ENCODE peak calls at places on chromosomes 12 and 14, in five cellular contexts. X is lower lobe of right lung, C is hepatocyte, R is gastrocnemius medialis, N is esophagus squamous epithelium. T is an unnamed sample.
A peak's percentile ranks its signal among the peaks of the same experiment; 100 is the strongest.

GRCh38 chr12:12461923-12462315 is 100.7 kb downstream of the DUSP16 start:
- DNase-seq in N (no peak), R (no peak), C (no peak), X (no peak), T (no peak)

GRCh38 chr12:127077262-127078045 is 1189.5 kb upstream of the TMEM132C start:
- DNase-seq in C (no peak), X (no peak), R (no peak), N (no peak), T (no peak)

GRCh38 chr12:47276253-47277070 is 196.7 kb upstream of the AMIGO2 start:
- DNase-seq in R (no peak), N (peak; percentile 5), X (no peak), C (peak; percentile 53), T (peak; percentile 86)

GRCh38 chr14:77242752-77243151 is 28.3 kb downstream of the NGB start:
- DNase-seq in X (no peak), C (no peak), N (no peak), R (no peak), T (no peak)

GRCh38 chr14:105139212-105139825 is 29.3 kb downstream of the JAG2 start:
- DNase-seq in N (no peak), C (no peak), R (no peak), X (no peak), T (no peak)

GRCh38 chr14:65945333-65945732 is 532.8 kb downstream of the FUT8 start:
- DNase-seq in C (no peak), N (no peak), R (no peak), X (no peak), T (no peak)

GRCh38 chr14:103418508-103418818 is 33.2 kb downstream of the MARK3 start:
- DNase-seq in R (no peak), N (no peak), X (no peak), C (peak; percentile 45), T (peak; percentile 67)

GRCh38 chr14:102530828-102531478 is 21.4 kb upstream of the ANKRD9 start:
- DNase-seq in X (no peak), C (peak; percentile 18), N (no peak), R (no peak), T (peak; percentile 76)

GRCh38 chr14:71361335-71361734 is 454.1 kb downstream of the PCNX1 start:
- DNase-seq in N (no peak), X (no peak), R (no peak), C (no peak), T (no peak)

GRCh38 chr12:5537771-5538170 is 105.9 kb downstream of the NTF3 start:
- DNase-seq in X (no peak), C (no peak), N (no peak), R (no peak), T (no peak)

GRCh38 chr14:55446833-55447232 is 6.4 kb upstream of the TBPL2 start:
- DNase-seq in C (peak; percentile 44), X (no peak), N (no peak), R (no peak), T (peak; percentile 49)

GRCh38 chr12:68932123-68932700 is 759 bp downstream of the CPM start:
- DNase-seq in C (no peak), X (no peak), R (no peak), N (no peak), T (peak; percentile 4)

GRCh38 chr14:90140956-90141316 is 79.1 kb downstream of the KCNK13 start:
- DNase-seq in C (no peak), R (no peak), N (no peak), X (no peak), T (peak; percentile 84)

GRCh38 chr12:25025260-25025659 is 76.4 kb upstream of the BCAT1 start:
- DNase-seq in C (no peak), N (no peak), X (no peak), R (no peak), T (no peak)

GRCh38 chr14:65024957-65025356 is 38.3 kb downstream of the FNTB start:
- DNase-seq in N (no peak), X (no peak), R (peak; percentile 91), C (no peak), T (no peak)

GRCh38 chr12:8917751-8918150 is 3.4 kb downstream of the PHC1 start:
- DNase-seq in C (no peak), N (no peak), R (no peak), X (no peak), T (no peak)

GRCh38 chr12:80188566-80188965 is 89.2 kb downstream of the OTOGL start:
- DNase-seq in C (no peak), N (no peak), X (no peak), R (no peak), T (no peak)

GRCh38 chr12:64560395-64561301 is 49.6 kb upstream of the RASSF3 start:
- DNase-seq in R (no peak), C (peak; percentile 45), X (no peak), N (no peak), T (no peak)

GRCh38 chr12:21451529-21451928 is 14.1 kb downstream of the PYROXD1 start:
- DNase-seq in N (no peak), R (no peak), X (no peak), C (no peak), T (no peak)

GRCh38 chr12:89319111-89319510 is 33.2 kb downstream of the DUSP6 start:
- DNase-seq in R (peak; percentile 25), C (no peak), X (no peak), N (no peak), T (peak; percentile 56)

GRCh38 chr14:61528591-61529021 is 166.7 kb upstream of the HIF1A start:
- DNase-seq in R (no peak), X (no peak), N (no peak), C (no peak), T (no peak)

GRCh38 chr14:28412076-28412475 is 354.5 kb upstream of the FOXG1 start:
- DNase-seq in R (no peak), N (no peak), C (no peak), X (no peak), T (no peak)

GRCh38 chr14:72618424-72618823 is 275.5 kb downstream of the DPF3 start:
- DNase-seq in N (no peak), X (no peak), R (no peak), C (no peak), T (no peak)

DNA sequence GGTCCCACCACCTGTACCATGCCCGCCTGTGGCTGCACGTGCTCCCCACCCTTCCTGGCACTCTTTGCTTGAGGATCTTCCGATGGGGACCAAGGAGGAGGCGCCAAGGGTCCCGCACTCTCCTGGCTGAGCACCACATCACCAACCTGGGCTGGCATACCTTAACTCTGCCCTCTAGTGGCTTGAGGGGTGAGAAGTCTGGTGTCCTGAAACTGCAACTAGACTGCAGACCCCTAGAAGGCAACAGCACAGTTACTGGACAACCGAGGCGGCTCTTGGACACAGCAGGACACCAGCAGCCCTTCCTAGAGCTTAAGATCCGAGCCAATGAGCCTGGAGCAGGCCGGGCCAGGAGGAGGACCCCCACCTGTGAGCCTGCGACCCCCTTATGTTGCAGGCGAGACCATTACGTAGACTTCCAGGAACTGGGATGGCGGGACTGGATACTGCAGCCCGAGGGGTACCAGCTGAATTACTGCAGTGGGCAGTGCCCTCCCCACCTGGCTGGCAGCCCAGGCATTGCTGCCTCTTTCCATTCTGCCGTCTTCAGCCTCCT is 1.1 kb downstream of the INHBE start:
- DNase-seq in X (no peak), R (peak; percentile 45), N (no peak), C (peak; percentile 79), T (peak; percentile 73)
- H3K4me3 ChIP-seq in X (no peak overlapping the region), R (no peak overlapping the region), N (no peak overlapping the region), C (no peak overlapping the region), T (no peak overlapping the region)

DNA sequence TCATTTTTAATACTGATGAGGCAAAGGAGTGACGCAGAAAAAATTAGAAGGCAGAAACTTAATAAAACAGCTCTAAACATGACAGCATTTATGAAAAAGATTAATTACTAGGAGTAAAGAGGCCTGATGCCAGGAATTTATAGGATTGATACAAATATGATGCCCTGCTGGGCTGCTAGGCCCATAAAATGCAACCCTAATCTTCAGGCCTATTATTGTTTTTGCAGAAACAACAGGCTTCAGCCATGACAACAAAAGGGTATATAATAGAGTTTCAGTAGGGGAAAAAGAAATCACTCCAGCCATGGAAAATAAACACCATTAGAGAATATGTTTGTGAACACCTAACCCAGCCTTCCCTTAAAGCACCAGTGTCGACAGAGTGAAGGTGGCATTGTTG is 50.6 kb downstream of the OTX2 start:
- DNase-seq in X (no peak), N (no peak), R (no peak), C (no peak), T (no peak)
- H3K27ac ChIP-seq in X (no peak overlapping the region), N (no peak overlapping the region), R (no peak overlapping the region), C (no peak overlapping the region), T (peak overlapping the region; percentile 12)

GRCh38 chr12:18281941-18282340 is 20.6 kb downstream of the PIK3C2G start:
- DNase-seq in N (no peak), C (no peak), R (no peak), X (no peak), T (no peak)
- H3K4me3 ChIP-seq in N (no peak overlapping the region), C (no peak overlapping the region), R (no peak overlapping the region), X (no peak overlapping the region), T (no peak overlapping the region)

GRCh38 chr14:95361373-95362179 is 41.9 kb upstream of the CLMN start:
- DNase-seq in N (no peak), X (peak; percentile 61), R (peak; percentile 15), C (peak; percentile 52), T (peak; percentile 54)

GRCh38 chr14:95363468-95363954 is 43.8 kb upstream of the CLMN start:
- DNase-seq in X (no peak), N (no peak), R (no peak), C (no peak), T (no peak)

GRCh38 chr14:95362180-95362494 is 42.4 kb upstream of the CLMN start:
- DNase-seq in X (no peak), C (no peak), N (no peak), R (no peak), T (no peak)

GRCh38 chr14:95359974-95360826 is 40.5 kb upstream of the CLMN start:
- DNase-seq in C (peak; percentile 46), N (no peak), R (no peak), X (no peak), T (no peak)

DNA sequence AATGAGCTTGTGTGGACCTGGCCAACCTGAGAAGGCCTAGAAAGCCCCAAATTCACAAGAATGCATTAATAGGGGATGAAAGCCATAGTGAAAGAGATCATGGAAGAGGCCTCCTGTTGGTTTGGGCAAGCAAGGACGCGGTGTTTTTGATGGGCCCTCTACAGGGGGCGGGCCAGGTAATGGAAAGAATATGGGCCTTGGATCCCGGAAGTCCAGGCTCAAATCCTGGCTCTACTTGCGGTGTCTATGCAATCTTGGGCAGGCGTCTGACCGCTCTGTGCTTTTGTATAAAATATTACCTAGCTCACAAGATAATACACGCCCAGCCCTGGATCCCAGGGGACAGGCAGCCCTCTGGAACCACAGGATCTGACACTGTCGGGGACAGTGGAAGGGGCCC is 41.1 kb upstream of the CLMN start:
- DNase-seq in C (no peak), R (no peak), N (no peak), X (no peak), T (no peak)
- H3K27ac ChIP-seq in C (no peak overlapping the region), R (no peak overlapping the region), N (no peak overlapping the region), X (no peak overlapping the region), T (no peak overlapping the region)

GRCh38 chr14:74567219-74567618 is 44.8 kb downstream of the LTBP2 start:
- DNase-seq in X (no peak), N (no peak), C (no peak), R (no peak), T (no peak)

GRCh38 chr14:74563233-74563585 is 48.8 kb downstream of the LTBP2 start:
- DNase-seq in X (no peak), C (no peak), R (no peak), N (no peak), T (no peak)

GRCh38 chr14:74566174-74567125 is 45.6 kb downstream of the LTBP2 start:
- DNase-seq in X (no peak), C (no peak), N (no peak), R (no peak), T (no peak)

GRCh38 chr14:74562515-74563232 is 49.4 kb downstream of the LTBP2 start:
- DNase-seq in R (no peak), X (no peak), N (no peak), C (no peak), T (no peak)

GRCh38 chr14:74563621-74564159 is 48.3 kb downstream of the LTBP2 start:
- DNase-seq in C (no peak), R (no peak), X (no peak), N (no peak), T (no peak)
- H3K4me3 ChIP-seq in C (no peak overlapping the region), R (no peak overlapping the region), X (peak overlapping the region; percentile 0), N (no peak overlapping the region), T (no peak overlapping the region)